ENCODE peak calls at places on chromosomes 4 and X, in five cellular contexts. S, P, R, F and M are unnamed samples.

GRCh38 chr4:82994834-82995233 is 15.8 kb downstream of the LIN54 start:
- DNase-seq in P (no peak), R (no peak), F (no peak), S (no peak), M (no peak)

GRCh38 chrX:152926279-152926678 is 28.4 kb downstream of the ZNF185 start:
- DNase-seq in F (no peak), S (peak), P (no peak), R (peak), M (peak)

GRCh38 chr4:24686866-24687672 is 102.7 kb upstream of the DHX15 start:
- DNase-seq in R (no peak), P (no peak), F (no peak), S (no peak), M (no peak)

GRCh38 chr4:25993564-25994185 is 79.7 kb downstream of the SMIM20 start:
- DNase-seq in P (no peak), R (peak), F (no peak), S (no peak), M (no peak)

GRCh38 chr4:175929932-175930331 is 117.9 kb upstream of the GPM6A start:
- DNase-seq in R (no peak), S (no peak), P (no peak), F (no peak), M (no peak)

GRCh38 chrX:104098151-104098808 is 14.0 kb upstream of the ZCCHC18 start:
- DNase-seq in S (peak), F (no peak), R (peak), P (peak), M (peak)

GRCh38 chr4:38069271-38069760 is 109.1 kb downstream of the PTTG2 start:
- DNase-seq in S (peak), F (no peak), P (no peak), R (no peak), M (no peak)

GRCh38 chrX:70129811-70130210 is 3.4 kb upstream of the IGBP1 start:
- DNase-seq in F (no peak), S (no peak), R (no peak), P (no peak), M (no peak)

GRCh38 chrX:136477026-136477425 is 10.7 kb upstream of the BRS3 start:
- DNase-seq in R (no peak), P (no peak), S (no peak), F (no peak), M (no peak)

GRCh38 chrX:84320606-84321005 is 132.6 kb upstream of the RPS6KA6 start:
- DNase-seq in P (no peak), R (no peak), F (no peak), S (no peak), M (no peak)

GRCh38 chrX:45849261-45849660 is 648.6 kb upstream of the DIPK2B start:
- DNase-seq in R (peak), S (no peak), P (no peak), F (no peak), M (no peak)

GRCh38 chr4:85498068-85498733 is 23.3 kb downstream of the ARHGAP24 start:
- DNase-seq in R (peak), F (peak), P (no peak), S (no peak), M (no peak)

GRCh38 chrX:1577845-1578244 is 13.6 kb upstream of the AKAP17A start:
- DNase-seq in S (no peak), P (no peak), F (no peak), R (no peak), M (no peak)

GRCh38 chr4:85650908-85651307 is 176.0 kb downstream of the ARHGAP24 start:
- DNase-seq in P (no peak), R (no peak), F (no peak), S (no peak), M (no peak)

GRCh38 chrX:1322393-1322792 is 14.2 kb upstream of the IL3RA start:
- DNase-seq in P (no peak), F (no peak), S (no peak), R (no peak), M (no peak)

GRCh38 chrX:139202742-139203410 is 327.7 kb upstream of the F9 start:
- DNase-seq in F (no peak), P (no peak), S (no peak), R (no peak), M (no peak)

GRCh38 chr4:25212822-25213221 is 21.0 kb upstream of the PI4K2B start:
- DNase-seq in P (no peak), R (no peak), S (no peak), F (no peak), M (no peak)

GRCh38 chr4:183636923-183637322 is 22.1 kb downstream of the RWDD4 start:
- DNase-seq in P (no peak), F (no peak), S (no peak), R (peak), M (no peak)

GRCh38 chr4:141571368-141571767 is 65.0 kb upstream of the IL15 start:
- DNase-seq in S (no peak), R (peak), P (no peak), F (no peak), M (no peak)

GRCh38 chr4:16457944-16458343 is 231.7 kb upstream of the TAPT1 start:
- DNase-seq in S (no peak), R (no peak), F (no peak), P (no peak), M (no peak)

GRCh38 chr4:82905205-82905604 is 4.7 kb downstream of the THAP9 start:
- DNase-seq in R (no peak), S (peak), P (peak), F (no peak), M (peak)

GRCh38 chrX:119398974-119399771 is at the start of gene SLC25A43:
- DNase-seq in F (no peak), R (peak), S (no peak), P (no peak), M (peak)

GRCh38 chrX:131789664-131790063 is 233.4 kb upstream of the STK26 start:
- DNase-seq in P (no peak), S (no peak), F (no peak), R (no peak), M (no peak)

GRCh38 chr4:87811977-87812376 is 12.6 kb downstream of the IBSP start:
- DNase-seq in S (no peak), R (no peak), F (no peak), P (no peak), M (no peak)

GRCh38 chr4:166421556-166422156 is 548.6 kb downstream of the TLL1 start:
- DNase-seq in P (no peak), S (no peak), R (peak), F (no peak), M (no peak)

GRCh38 chrX:43552166-43552565 is 103.9 kb upstream of the MAOA start:
- DNase-seq in S (no peak), R (no peak), F (no peak), P (no peak), M (no peak)

GRCh38 chrX:16061296-16061695 is 62.1 kb upstream of the GRPR start:
- DNase-seq in R (no peak), S (no peak), P (no peak), F (no peak), M (no peak)

GRCh38 chr4:64584981-64585557 is 175.8 kb upstream of the TECRL start:
- DNase-seq in P (no peak), F (no peak), R (no peak), S (no peak), M (no peak)

GRCh38 chr4:13264126-13264525 is 220.0 kb downstream of the RAB28 start:
- DNase-seq in P (no peak), F (no peak), S (no peak), R (no peak), M (no peak)

GRCh38 chr4:150479665-150480064 is 102.3 kb upstream of the MAB21L2 start:
- DNase-seq in R (no peak), F (no peak), P (no peak), S (no peak), M (no peak)

GRCh38 chr4:3372933-3373465 is 68.8 kb upstream of the HGFAC start:
- DNase-seq in S (no peak), F (no peak), R (no peak), P (no peak), M (no peak)

GRCh38 chr4:184473515-184474260 is 662 bp downstream of the IRF2 start:
- DNase-seq in P (peak), S (no peak), F (no peak), R (peak), M (peak)